ENCODE peak calls at places on chromosomes 13 and 19, in seven cellular contexts. D, W, H, Q, C, R and K are unnamed samples. For H3K9me3 and H3K27me3, the result is how much of the 10 kb centered on the place peaks cover.

GRCh38 chr13:77300176-77301141 is 26.4 kb downstream of the MYCBP2 start:
- DNase-seq in D (peak), W (no peak), H (no peak), Q (no peak), C (no peak), R (no peak), K (no peak)

GRCh38 chr19:7847664-7848063 is 17.6 kb downstream of the EVI5L start:
- DNase-seq in D (no peak), W (no peak), H (no peak), Q (peak), C (no peak), R (no peak), K (no peak)

GRCh38 chr13:54016548-54016947 is 987.9 kb downstream of the OLFM4 start:
- DNase-seq in D (no peak), W (no peak), H (no peak), Q (no peak), C (no peak), R (no peak), K (no peak)

GRCh38 chr13:107099661-107100060 is 531.7 kb upstream of the ARGLU1 start:
- DNase-seq in D (no peak), W (no peak), H (no peak), Q (no peak), C (no peak), R (no peak), K (peak)

GRCh38 chr19:29170554-29170953 is 42.4 kb downstream of the UQCRFS1 start:
- DNase-seq in D (no peak), W (no peak), H (no peak), Q (no peak), C (no peak), R (no peak), K (no peak)

GRCh38 chr13:94660695-94661324 is 51.5 kb downstream of the SOX21 start:
- DNase-seq in D (no peak), W (no peak), H (no peak), Q (no peak), C (no peak), R (no peak), K (no peak)

GRCh38 chr19:12733369-12733896 is 1.1 kb downstream of the TRIR start:
- DNase-seq in D (peak), W (no peak), H (no peak), Q (no peak), C (no peak), R (no peak), K (peak)

GRCh38 chr19:10816691-10817090 is 19.3 kb downstream of the TMED1 start:
- DNase-seq in D (no peak), W (no peak), H (no peak), Q (no peak), C (no peak), R (no peak), K (no peak)

GRCh38 chr13:26308836-26309235 is 54.9 kb downstream of the CDK8 start:
- DNase-seq in D (no peak), W (no peak), H (no peak), Q (no peak), C (no peak), R (no peak), K (no peak)

GRCh38 chr19:2385053-2385721 is 25.1 kb downstream of the TMPRSS9 start:
- DNase-seq in D (peak), W (no peak), H (no peak), Q (no peak), C (peak), R (no peak), K (peak)
- H3K4me3 ChIP-seq in D (no peak), W (no peak), H (no peak), Q (no peak), C (no peak), R (no peak), K (peak)

GRCh38 chr19:9295411-9295849 is 14.2 kb downstream of the ZNF699 start:
- DNase-seq in D (no peak), W (no peak), H (no peak), Q (no peak), C (no peak), R (no peak), K (no peak)
- H3K9me3 ChIP-seq in D (half or more), W (half or more), H (under half), Q (under half), C (under half), R (under half), K (half or more)

DNA sequence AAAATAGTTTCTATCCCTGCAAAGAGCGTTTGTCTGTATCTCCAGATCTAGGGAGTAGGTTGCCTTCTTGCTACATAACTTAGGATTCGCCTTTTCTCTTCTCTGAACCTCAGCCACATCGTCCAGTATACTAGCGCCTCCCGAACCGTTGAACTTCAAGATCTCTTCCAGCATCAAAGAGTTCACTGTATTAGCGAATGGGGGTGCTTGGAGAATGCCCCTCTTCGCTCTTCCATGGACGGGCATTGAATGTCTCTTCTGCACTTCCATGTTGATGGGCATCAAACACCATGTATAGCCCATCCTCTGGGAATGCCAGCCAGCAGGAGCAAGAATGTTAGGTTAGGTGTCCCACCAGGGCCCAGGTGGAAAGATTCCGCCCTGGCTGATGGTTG is 570 bp upstream of the OXGR1 start:
- DNase-seq in D (no peak), W (no peak), H (no peak), Q (no peak), C (no peak), R (no peak), K (no peak)
- H3K27me3 ChIP-seq in D (under half), W (under half), H (under half), Q (under half), C (under half), R (under half), K (under half)

GRCh38 chr19:42313840-42314755 is 989 bp downstream of the TMEM145 start:
- DNase-seq in D (no peak), W (no peak), H (no peak), Q (no peak), C (no peak), R (no peak), K (no peak)
- H3K4me3 ChIP-seq in D (no peak), W (peak), H (no peak), Q (peak), C (no peak), R (no peak), K (no peak)

DNA sequence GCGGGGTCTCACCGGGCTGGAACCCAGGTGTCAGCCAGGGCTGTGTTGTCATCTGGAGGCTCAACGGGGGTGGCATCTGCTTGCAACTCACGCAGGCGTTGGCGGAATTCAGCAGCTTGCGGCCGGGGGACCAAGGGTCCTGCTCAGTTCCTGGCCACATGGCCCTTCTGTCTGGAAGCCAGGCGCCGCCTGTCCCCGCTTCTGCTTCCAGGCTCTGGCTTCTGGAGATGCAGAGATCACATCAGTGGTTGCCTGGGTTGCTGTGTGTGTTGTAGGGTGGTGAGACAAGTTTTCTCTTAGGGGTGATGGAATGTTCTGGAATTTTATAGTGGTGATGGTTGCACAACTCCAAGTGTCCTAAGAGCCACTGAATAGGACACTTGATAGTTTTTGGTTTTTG is 5.0 kb downstream of the ADAT3 start:
- DNase-seq in D (no peak), W (peak), H (no peak), Q (no peak), C (no peak), R (no peak), K (no peak)
- H3K9me3 ChIP-seq in D (under half), W (under half), H (under half), Q (under half), C (under half), R (under half), K (under half)

DNA sequence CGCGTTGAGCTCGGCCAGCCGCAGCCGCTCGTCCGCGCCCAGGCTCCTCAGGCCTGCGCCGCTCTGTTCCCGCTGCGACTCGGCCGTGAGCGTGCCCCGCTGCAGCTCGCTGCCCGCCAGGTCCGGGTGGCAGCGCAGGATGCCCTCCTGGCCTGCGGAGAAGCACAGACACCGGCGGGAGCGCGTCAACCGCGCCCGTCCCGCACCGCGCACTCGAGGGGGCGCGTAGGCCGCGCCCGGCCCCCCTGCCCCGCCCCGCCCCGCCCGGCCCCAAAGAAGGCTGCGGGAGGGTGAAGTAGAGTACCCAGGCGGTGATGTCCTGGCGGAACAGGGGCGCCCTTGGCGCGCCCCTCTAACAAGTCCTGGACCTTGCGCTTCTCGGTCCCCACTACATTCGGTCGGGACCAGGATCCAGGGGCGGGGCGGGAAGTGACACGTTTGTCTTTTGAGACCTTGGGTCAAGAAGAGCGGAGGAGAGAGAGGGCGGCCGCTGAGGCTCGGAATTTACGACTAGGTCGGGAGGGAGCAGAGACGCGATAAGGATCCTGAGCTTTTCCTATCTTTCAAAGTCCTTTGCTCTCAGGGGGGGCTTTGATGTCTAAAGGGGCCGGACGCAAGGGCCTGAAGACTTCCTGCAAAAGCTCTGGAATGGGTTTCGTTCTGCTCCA is 9.3 kb upstream of the CDX2 start:
- DNase-seq in D (no peak), W (no peak), H (no peak), Q (no peak), C (no peak), R (no peak), K (no peak)
- H3K27me3 ChIP-seq in D (half or more), W (half or more), H (half or more), Q (half or more), C (half or more), R (under half), K (under half)

DNA sequence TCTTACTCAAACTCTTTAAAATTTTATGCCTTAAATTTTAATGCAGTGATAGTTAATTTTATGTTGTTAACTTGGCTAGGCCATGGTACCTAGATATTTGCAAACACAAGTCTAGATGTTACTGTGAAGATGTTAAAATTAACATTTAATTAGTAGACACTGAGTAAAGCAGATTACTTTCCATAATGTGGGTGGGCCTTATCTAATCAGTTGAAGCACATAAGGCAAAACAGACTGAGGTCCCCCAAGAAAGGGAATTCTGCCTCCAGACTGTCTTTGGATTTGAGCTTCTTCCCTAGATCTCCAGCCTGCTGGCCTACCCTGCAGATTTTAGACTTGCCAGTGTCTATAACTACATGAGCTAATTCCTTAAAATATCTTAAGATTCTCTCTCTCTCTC is 294.0 kb downstream of the ENOX1 start:
- DNase-seq in D (no peak), W (no peak), H (no peak), Q (no peak), C (no peak), R (no peak), K (no peak)
- H3K4me3 ChIP-seq in D (no peak), W (no peak), H (no peak), Q (no peak), C (no peak), R (no peak), K (no peak)

GRCh38 chr13:18953139-18953930 is 228.3 kb downstream of the TUBA3C start:
- DNase-seq in D (no peak), W (no peak), H (no peak), Q (no peak), C (no peak), R (no peak), K (no peak)
- H3K9me3 ChIP-seq in D (under half), W (under half), H (under half), Q (under half), C (under half), R (under half), K (under half)

DNA sequence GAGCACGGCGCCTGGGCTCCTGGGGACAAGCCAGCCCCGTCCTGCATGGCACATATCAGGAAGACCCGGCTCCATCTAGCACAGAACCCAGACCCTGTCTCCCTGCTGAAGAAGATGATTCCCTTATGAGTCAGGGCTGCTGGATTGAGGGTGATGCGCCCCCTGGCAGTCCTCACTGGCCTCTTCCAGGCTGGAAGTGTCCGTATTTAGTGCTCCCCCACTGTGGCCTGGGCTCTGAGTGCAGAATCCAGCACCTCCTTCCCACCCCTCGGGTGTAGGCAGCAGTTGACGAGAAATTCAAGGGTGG is 14.9 kb downstream of the COMP start:
- DNase-seq in D (no peak), W (no peak), H (no peak), Q (no peak), C (no peak), R (no peak), K (peak)
- H3K27me3 ChIP-seq in D (under half), W (under half), H (under half), Q (under half), C (under half), R (under half), K (under half)

GRCh38 chr19:14758816-14759215 is 19.5 kb downstream of the ADGRE2 start:
- DNase-seq in D (peak), W (no peak), H (no peak), Q (no peak), C (peak), R (no peak), K (no peak)
- H3K4me3 ChIP-seq in D (no peak), W (no peak), H (no peak), Q (no peak), C (no peak), R (no peak), K (no peak)